ENCODE peak calls at places on chromosomes 13 and 19, in five cellular contexts. Z is CD8-positive, alpha-beta T cell; F is esophagus squamous epithelium; R is psoas muscle; U is uterus. P is an unnamed sample.

GRCh38 chr19:5340637-5341447 is at the start of gene PTPRS:
- DNase-seq in F (no peak), Z (peak; percentile 54), U (peak; percentile 72), R (peak; percentile 86), P (no peak)

GRCh38 chr19:46722004-46722380 is 5.1 kb upstream of the PRKD2 start:
- DNase-seq in U (no peak), R (no peak), Z (no peak), F (no peak), P (no peak)

GRCh38 chr19:2461751-2462634 is 5.2 kb upstream of the LMNB2 start:
- DNase-seq in U (peak; percentile 41), F (no peak), R (peak; percentile 70), Z (peak; percentile 49), P (no peak)

GRCh38 chr13:101267656-101268055 is 148.7 kb downstream of the NALCN start:
- DNase-seq in U (no peak), R (no peak), Z (no peak), F (no peak), P (no peak)

GRCh38 chr13:61410669-61411297 is 4.9 kb downstream of the PCDH20 start:
- DNase-seq in F (no peak), Z (no peak), U (no peak), R (no peak), P (no peak)

GRCh38 chr19:6396305-6396704 is 3.3 kb upstream of the GTF2F1 start:
- DNase-seq in F (no peak), Z (no peak), R (no peak), U (no peak), P (no peak)

GRCh38 chr13:88526853-88527215 is 855.7 kb downstream of the SLITRK5 start:
- DNase-seq in R (no peak), F (no peak), U (no peak), Z (no peak), P (no peak)

GRCh38 chr19:44947041-44947581 is 1.3 kb downstream of the APOC2 start:
- DNase-seq in F (no peak), Z (no peak), R (no peak), U (no peak), P (no peak)

GRCh38 chr13:71797487-71797886 is 69.5 kb downstream of the DACH1 start:
- DNase-seq in F (no peak), Z (no peak), U (no peak), R (no peak), P (no peak)

GRCh38 chr13:70255406-70255991 is 147.2 kb upstream of the KLHL1 start:
- DNase-seq in Z (no peak), U (no peak), F (no peak), R (no peak), P (no peak)

GRCh38 chr19:1773173-1773572 is 19.9 kb downstream of the ONECUT3 start:
- DNase-seq in R (no peak), U (no peak), F (no peak), Z (no peak), P (no peak)

GRCh38 chr13:112516218-112516617 is 71.7 kb downstream of the TUBGCP3 start:
- DNase-seq in U (no peak), R (no peak), F (no peak), Z (no peak), P (no peak)
- H3K36me3 ChIP-seq in U (no peaks in the 10 kb centered on the region), R (peaks cover 2% of the 10 kb centered on the region), F (peaks cover 87% of the 10 kb centered on the region), Z (peaks cover 21% of the 10 kb centered on the region), P (peaks cover 41% of the 10 kb centered on the region)

DNA sequence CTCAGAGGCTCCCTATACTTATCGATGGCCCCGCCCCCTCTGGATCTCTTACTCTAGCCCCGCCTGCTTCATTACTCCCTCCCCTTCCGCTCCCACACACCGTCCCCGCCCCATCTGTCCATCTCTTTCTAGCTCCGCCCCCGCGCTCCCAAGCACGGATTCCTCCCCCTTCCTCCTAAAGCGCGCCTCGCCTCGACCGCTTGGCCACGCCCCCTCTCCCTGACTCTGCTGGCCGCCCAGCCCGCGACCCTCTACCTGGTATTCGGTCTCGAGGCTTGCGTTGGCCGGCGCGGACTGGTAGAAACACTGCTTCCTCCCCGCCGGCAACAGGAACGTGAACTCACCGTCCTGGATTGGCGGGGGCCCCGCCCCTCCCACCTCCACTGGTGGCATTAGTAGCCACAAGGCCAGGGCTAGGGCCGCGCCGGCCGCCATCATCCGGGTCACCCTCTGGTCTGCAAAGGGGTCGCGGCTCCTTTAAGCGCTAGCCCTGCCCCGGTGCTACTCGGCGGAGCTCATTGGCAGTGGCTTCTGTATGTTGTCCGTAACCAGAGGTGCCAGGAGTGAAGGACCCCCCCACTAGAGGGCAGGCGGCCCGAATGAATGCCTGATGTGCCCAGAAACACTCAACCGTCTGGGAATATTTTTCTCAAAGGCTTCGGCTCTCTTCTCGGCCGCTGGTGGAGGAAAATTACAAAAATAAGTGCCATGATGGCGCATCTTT is at the start of gene TMED1:
- DNase-seq in F (peak; percentile 96), U (peak; percentile 99), Z (peak; percentile 93), R (peak; percentile 100), P (peak; percentile 100)
- TF ChIP-seq CTCF in F (peak; percentile 54), U (peak; percentile 51), Z (no peak), R (peak; percentile 29), P (peak; percentile 42)

GRCh38 chr13:110949116-110949515 is 34.2 kb upstream of the ANKRD10 start:
- DNase-seq in R (peak; percentile 32), F (no peak), Z (no peak), U (no peak), P (no peak)
- H3K4me3 ChIP-seq in R (no peak overlapping the region), F (no peak overlapping the region), Z (no peak overlapping the region), U (no peak overlapping the region), P (no peak overlapping the region)

DNA sequence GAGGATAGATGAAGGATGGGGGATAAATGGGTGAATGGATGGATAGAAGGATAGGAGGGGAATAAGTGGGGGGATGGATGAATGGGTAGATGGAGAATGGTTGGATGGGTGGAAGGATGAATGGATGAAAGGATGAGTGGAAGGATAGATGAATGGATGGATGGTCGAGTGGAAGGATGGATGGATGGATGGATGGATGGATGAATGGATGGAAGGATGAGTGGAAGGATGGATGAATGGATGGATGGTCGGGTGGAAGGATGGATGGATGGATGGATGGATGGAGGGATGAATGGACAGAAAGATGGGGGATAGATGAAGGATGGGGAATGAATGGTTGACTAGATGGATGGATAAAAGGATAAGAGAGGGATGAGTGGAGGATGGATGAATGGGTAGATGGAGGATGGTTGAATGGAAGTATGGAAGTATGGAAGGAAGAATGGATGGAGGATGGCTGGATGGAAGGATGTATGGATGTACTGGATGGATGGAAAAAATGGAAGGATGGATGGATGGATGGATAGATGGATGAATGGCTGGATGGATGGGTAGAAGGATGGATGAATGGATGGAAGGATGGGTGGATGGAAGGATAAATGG is 42.0 kb downstream of the FBN3 start:
- DNase-seq in U (no peak), F (no peak), R (no peak), Z (no peak), P (no peak)
- H3K36me3 ChIP-seq in U (no peaks in the 10 kb centered on the region), F (no peaks in the 10 kb centered on the region), R (no peaks in the 10 kb centered on the region), Z (no peaks in the 10 kb centered on the region), P (no peaks in the 10 kb centered on the region)

DNA sequence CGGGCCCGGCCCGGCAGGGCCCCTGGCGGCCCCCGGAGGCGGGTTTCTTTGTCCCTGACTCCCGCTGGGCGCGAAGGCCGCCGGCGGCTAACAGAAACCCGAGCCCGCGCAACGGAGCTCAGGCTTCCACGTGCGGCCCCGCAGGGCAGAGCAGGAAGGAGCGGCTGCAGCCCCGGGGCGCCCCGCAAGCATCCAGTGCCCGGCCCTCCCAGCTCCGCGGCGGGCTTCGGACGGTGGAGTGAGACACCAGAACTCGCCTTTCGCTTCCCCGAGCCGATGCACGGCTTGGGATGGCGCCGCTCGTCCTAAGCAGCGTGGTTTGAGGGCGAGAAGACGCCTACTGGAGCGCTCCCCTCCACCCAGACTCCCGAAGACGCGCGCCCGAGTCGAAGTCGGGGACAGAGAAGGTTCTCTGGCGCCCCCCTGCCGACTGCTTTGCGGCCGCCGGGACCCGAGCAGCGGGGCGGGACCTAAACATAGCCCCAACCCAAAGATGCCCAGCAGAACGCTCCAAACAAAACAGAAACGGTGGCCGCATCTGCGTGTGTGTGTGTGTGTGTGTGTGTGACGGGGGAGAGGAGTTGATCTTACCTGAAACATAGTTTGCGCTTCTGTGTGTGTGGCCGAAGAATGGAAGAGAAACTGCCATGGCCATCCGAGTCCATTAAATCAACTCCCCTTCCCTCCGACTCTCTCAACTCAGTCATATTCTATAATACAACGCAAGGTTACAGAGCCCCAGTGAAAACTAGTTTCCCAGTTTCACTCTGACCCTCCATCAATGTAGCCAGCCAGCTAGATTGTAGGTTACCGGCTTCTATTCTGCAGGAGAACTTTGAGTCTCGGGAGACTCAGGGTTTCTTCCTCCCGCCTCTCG is 629 bp upstream of the FGF9 start:
- DNase-seq in R (peak; percentile 66), Z (peak; percentile 70), U (peak; percentile 57), F (no peak), P (no peak)
- TF ChIP-seq CTCF in R (no peak), Z (no peak), U (no peak), F (no peak), P (no peak)

GRCh38 chr19:42445948-42446347 is 3.2 kb upstream of the CXCL17 start:
- DNase-seq in F (no peak), R (no peak), Z (no peak), U (no peak), P (no peak)

GRCh38 chr19:42440357-42441046 is 2.2 kb downstream of the CXCL17 start:
- DNase-seq in Z (peak; percentile 80), F (no peak), U (peak; percentile 35), R (peak; percentile 85), P (no peak)

GRCh38 chr19:42442833-42443232 is at the start of gene CXCL17:
- DNase-seq in Z (no peak), U (no peak), F (no peak), R (no peak), P (no peak)

GRCh38 chr19:42443944-42444398 is 1.2 kb upstream of the CXCL17 start:
- DNase-seq in Z (no peak), R (no peak), U (no peak), F (no peak), P (no peak)

DNA sequence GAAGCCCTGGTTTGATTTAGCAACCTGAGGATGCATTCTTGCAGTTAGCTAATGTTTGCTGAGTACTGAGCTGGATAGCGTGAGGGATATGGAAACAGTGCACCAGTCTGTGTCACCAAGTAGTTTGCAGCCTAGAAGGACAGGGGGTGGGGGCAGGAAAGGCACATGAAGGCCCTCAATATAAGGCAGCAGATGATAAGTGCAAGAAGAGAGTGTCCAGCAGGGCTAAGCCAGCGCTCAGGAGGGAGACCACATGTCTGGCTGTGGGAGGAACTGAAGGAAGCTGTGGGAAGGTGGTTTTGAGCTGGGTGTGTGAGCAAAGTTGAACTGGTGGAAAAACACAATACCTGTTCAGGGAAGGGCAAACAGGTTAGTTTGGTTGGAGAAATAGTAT is 1.7 kb downstream of the CXCL17 start:
- DNase-seq in F (no peak), Z (no peak), R (no peak), U (no peak), P (no peak)
- H3K4me3 ChIP-seq in F (peak overlapping the region; percentile 16), Z (no peak overlapping the region), R (no peak overlapping the region), U (no peak overlapping the region), P (no peak overlapping the region)

GRCh38 chr19:3975144-3975543 is 4.2 kb upstream of the DAPK3 start:
- DNase-seq in U (no peak), F (no peak), Z (no peak), R (no peak), P (no peak)
- H3K36me3 ChIP-seq in U (no peaks in the 10 kb centered on the region), F (peaks cover 58% of the 10 kb centered on the region), Z (peaks cover 40% of the 10 kb centered on the region), R (peaks cover 16% of the 10 kb centered on the region), P (peaks cover 49% of the 10 kb centered on the region)

GRCh38 chr19:52585604-52586003 is 15.5 kb downstream of the ZNF701 start:
- DNase-seq in R (no peak), F (no peak), U (no peak), Z (no peak), P (no peak)

GRCh38 chr19:52585101-52585500 is 15.0 kb downstream of the ZNF701 start:
- DNase-seq in F (no peak), Z (no peak), U (no peak), R (no peak), P (no peak)

GRCh38 chr19:52592301-52592700 is 22.2 kb downstream of the ZNF701 start:
- DNase-seq in U (no peak), R (no peak), F (no peak), Z (no peak), P (no peak)

GRCh38 chr19:52590728-52591127 is 20.6 kb downstream of the ZNF701 start:
- DNase-seq in R (no peak), U (no peak), Z (no peak), F (no peak), P (no peak)
- TF ChIP-seq CTCF in R (no peak), U (no peak), Z (no peak), F (no peak), P (no peak)